ENCODE peak calls at places on chromosomes 5 and 9, in four cellular contexts. U is PC-3, B is SK-N-SH, R is lower lobe of right lung. N is an unnamed sample.

GRCh38 chr5:18091758-18092157 is 457.5 kb downstream of the TAF11L14 start:
- DNase-seq in U (peak), B (no peak), R (no peak), N (no peak)

GRCh38 chr5:29197636-29198035 is 1995.8 kb upstream of the CDH6 start:
- DNase-seq in U (peak), B (no peak), R (no peak), N (no peak)

GRCh38 chr5:157998021-157998504 is 139.1 kb upstream of the CLINT1 start:
- DNase-seq in U (peak), B (no peak), R (no peak), N (no peak)

GRCh38 chr9:131673531-131673930 is 66.3 kb downstream of the RAPGEF1 start:
- DNase-seq in U (no peak), B (no peak), R (no peak), N (no peak)

GRCh38 chr9:35258665-35259474 is 97.1 kb downstream of the UNC13B start:
- DNase-seq in U (peak), B (peak), R (peak), N (peak)

GRCh38 chr9:120830151-120830550 is 12.6 kb downstream of the PSMD5 start:
- DNase-seq in U (no peak), B (no peak), R (no peak), N (no peak)

GRCh38 chr5:56900395-56900794 is 9.0 kb upstream of the SETD9 start:
- DNase-seq in U (peak), B (no peak), R (no peak), N (no peak)

GRCh38 chr9:111050819-111051218 is 12.5 kb upstream of the LPAR1 start:
- DNase-seq in U (no peak), B (no peak), R (no peak), N (no peak)

GRCh38 chr5:52948418-52949076 is 40.6 kb upstream of the ITGA2 start:
- DNase-seq in U (peak), B (peak), R (no peak), N (no peak)

GRCh38 chr9:134434896-134435506 is 108.7 kb downstream of the RXRA start:
- DNase-seq in U (peak), B (peak), R (peak), N (peak)

GRCh38 chr5:173624276-173624675 is 7.8 kb upstream of the BOD1 start:
- DNase-seq in U (no peak), B (no peak), R (no peak), N (no peak)

GRCh38 chr9:132487351-132487791 is 77.4 kb downstream of the CFAP77 start:
- DNase-seq in U (no peak), B (no peak), R (no peak), N (no peak)

GRCh38 chr5:132207783-132208182 is 19.9 kb downstream of the P4HA2 start:
- DNase-seq in U (no peak), B (no peak), R (no peak), N (peak)

DNA sequence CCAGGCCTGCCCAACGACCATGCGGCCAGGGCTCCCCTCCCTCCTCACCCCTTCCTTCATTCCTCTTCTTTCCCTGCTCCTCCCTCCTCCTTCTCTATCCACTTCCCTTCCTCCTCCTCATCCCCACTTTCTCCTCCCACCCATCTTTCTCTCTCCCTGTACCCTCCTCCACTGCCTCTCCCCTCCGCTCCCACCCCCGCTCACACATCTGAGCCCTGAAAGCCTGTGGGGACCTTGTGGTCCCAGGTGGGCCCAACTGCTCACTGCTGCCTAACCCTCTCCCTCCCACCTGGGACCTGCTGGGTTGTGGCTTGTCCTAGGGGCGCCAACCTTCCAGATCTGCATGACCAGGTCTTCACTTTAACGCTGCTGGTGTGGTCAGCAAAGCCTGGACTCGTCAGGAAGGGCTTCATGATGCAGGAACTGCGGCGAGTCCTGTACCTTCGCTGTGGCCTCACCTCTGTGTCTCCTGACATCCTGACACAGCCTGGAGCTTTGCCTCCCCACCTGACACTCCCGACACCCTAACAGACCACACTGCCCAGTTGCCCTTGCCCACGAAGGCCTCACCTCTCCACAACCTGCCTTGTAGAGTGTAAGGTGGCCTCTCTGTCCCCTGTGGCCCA is 34.6 kb downstream of the C5orf15 start:
- DNase-seq in U (no peak), B (no peak), R (no peak), N (no peak)
- TF ChIP-seq CTCF in U (no peak), B (no peak), R (no peak), N (no peak)

DNA sequence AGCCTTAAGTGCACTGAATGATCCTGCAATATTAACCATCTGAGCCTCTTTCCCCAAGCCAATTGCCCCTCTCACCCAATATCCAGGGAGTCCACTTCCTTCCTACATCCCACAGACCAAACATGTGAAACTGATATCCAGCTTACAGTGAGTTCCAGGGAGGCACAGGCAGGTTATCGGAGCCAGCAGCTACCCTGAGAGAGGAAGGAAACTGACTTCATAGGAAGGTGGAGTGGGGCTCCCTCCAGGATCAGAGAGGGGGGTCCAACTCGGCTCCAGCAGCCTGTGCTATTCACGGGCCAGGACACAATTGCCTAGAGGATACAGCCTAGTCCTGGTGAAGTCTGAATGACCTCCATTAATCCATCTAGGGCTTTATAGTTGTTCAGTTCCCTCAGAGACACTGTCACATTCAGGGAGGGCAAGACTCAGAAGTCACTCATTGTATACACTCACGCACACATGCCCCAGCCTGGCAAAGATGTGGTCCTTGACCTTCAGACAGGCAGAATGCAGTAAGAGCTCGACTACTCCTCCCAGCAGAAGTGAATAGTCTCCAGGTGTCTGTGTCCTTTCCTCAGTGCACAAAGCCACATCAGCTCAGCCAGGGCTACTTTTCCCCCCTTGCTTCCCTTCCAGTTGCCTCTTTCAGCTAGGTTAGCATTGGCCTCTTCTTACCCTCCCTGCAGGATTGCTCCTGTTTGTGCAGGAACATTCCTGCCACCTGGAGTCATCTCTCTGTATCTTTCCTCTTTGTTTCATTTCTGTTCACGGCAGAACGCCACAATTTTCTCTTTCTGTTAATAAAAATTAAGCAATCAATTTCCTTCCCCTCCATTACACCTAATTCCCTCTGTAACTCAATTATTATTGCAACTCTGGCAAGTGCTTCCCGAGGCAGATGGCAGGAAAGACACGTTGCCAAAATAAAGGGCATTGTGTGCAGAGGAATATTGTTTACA is 501.7 kb downstream of the ARHGEF28 start:
- DNase-seq in U (peak), B (no peak), R (no peak), N (no peak)
- H3K4me3 ChIP-seq in U (peak), B (no peak), R (no peak), N (no peak)

GRCh38 chr9:20384642-20385041 is 237.7 kb downstream of the MLLT3 start:
- DNase-seq in U (peak), B (no peak), R (no peak), N (no peak)
- TF ChIP-seq CTCF in U (no peak), B (no peak), R (no peak), N (no peak)

GRCh38 chr5:172078726-172079345 is 72.4 kb upstream of the FBXW11 start:
- DNase-seq in U (no peak), B (no peak), R (no peak), N (no peak)
- H3K4me3 ChIP-seq in U (no peak), B (no peak), R (no peak), N (no peak)

GRCh38 chr9:503331-503730 is 288.7 kb downstream of the DOCK8 start:
- DNase-seq in U (no peak), B (no peak), R (no peak), N (no peak)

GRCh38 chr9:504921-505821 is 290.5 kb downstream of the DOCK8 start:
- DNase-seq in U (peak), B (peak), R (peak), N (peak)

DNA sequence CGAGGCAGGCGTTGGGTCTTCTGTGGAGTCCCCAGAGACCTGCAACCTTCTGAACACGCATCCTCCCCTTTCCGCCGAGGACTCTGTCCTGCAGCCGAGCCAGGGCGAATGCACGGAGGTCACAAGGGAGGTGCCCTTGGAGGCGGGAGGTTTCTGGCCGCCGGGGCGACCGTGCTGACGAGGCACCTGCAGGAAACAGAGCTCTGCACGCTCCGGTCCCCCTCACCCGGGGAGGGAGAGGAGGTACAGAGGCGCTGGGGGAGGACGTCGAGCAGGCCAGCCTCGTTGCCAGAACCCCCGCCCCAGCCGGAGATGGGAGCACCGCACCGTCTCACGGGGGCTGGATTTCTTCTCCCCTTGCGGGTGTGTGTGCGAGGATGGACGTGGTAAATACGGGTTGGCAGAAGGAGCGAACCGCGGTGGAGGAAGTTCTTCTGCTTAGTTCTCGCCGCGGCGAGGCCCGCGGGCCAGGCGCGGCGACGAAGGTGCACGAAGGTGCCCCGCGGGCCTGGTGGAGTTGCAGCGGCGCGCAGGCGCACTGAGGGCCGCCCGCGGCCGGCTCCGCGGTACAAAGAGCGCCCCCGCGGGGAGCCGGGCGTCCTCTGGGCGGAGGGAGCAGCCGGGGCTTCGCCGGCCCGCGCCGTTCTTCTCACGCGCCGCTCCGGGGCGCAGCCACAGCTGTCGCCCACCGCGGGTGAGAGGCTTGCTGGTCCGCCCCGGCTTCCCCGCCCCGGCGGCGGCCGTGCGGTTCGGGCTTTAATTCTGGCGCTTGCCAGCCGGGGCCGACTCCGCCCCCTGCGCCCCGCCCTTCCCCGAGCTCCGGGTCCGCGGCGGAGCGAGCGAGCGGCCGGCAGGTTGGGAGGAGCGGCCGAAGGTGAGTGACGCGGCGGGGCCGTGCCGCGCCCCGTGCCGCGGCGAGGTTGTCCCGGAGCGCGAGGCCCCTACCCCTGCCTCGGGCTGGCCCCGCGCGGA is 289.5 kb downstream of the DOCK8 start:
- DNase-seq in U (peak), B (peak), R (peak), N (peak)
- TF ChIP-seq CTCF in U (peak), B (no peak), R (peak), N (no peak)

GRCh38 chr5:159051431-159052281 is 48.1 kb downstream of the EBF1 start:
- DNase-seq in U (peak), B (no peak), R (peak), N (peak)
- H3K4me3 ChIP-seq in U (peak), B (no peak), R (peak), N (no peak)

GRCh38 chr9:137582286-137582860 is 3.6 kb upstream of the DPH7 start:
- DNase-seq in U (no peak), B (peak), R (peak), N (no peak)
- TF ChIP-seq CTCF in U (peak), B (peak), R (peak), N (peak)

DNA sequence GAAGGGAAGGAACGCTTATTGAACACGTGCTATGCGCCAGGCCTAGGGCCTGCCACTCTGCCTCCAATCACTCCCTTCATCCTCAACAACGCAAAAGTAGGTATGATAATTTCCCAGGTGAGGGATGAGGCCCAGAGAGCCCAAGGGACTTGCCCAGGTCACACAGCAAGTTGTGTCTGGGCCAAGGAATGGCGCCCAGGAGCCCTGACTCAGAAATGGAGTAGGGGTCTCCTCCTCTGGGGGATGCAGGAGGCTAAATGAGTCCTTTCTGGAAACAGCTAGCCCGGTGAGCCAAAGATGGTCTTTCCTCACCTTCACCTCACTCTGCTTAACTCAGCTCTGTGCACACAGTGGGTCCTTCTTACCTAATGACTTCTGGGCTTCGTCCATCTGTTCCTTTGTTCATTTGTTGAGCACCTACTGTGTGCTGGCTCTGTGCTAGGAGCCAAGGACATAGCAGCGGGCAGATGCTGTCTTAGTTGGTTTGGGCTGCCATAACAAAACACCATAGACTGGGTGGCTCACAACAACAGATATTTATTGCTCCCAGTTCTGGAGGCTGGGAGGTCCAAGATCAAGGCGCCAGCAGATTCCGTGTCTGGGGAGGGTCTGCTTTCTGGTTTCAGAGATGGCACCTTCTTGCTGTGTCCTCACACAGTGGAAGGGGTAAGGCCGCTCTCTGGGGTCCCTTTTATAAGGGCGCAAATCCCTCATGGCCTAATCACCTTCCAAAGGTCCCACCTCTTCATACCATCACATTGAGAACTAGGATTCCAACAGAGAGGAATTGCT is 22.3 kb upstream of the NEURL1B start:
- DNase-seq in U (no peak), B (no peak), R (no peak), N (no peak)
- H3K4me3 ChIP-seq in U (no peak), B (no peak), R (no peak), N (no peak)

DNA sequence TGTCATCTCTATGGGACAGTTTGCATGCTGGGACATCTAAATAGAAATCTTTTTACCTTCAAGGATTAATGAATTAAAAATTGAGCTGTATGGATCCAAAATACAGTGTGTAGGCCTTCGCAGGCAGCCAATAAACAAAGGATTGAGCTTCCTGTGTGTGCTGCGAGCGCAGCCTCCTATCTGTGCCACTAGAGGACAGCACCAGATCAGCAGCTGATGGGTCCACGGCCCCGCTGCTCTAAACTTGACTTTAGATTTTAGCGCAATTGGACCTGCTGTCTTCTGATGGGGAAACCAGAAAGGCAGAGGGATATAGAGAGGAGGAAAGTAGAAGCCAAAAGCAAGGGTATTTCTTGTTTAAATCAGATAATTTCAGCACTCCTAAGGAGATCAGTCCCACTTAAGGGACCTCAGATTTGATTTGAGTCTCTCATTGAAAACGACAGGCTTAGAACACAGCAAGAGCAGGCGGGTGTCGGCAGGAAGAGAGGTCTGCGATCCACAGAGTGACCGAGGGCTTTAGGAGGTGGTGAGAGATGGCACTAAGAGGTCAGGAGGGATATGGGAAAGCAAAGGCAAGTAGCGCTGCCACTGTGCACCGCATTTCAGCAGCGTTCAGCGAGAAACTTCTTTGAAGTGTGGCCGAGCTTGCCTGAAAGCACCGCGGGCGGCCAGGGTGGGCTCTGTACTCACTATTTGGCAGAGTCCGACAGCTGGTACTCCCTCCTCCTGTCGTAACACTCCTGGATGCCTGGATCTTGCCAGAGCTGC is 214.3 kb downstream of the GNA14 start:
- DNase-seq in U (peak), B (peak), R (peak), N (peak)
- TF ChIP-seq CTCF in U (peak), B (peak), R (peak), N (peak)

N was measured in right lobe of liver.